ENCODE peak calls at places on chromosome 5, in six cellular contexts. D is NCI-H1092, P is anterior cingulate cortex, Y is RCC 7860, O is mesothelial cell of epicardium, I is HCT116. S is an unnamed sample.
A peak's percentile ranks its signal among the peaks of the same experiment; 100 is the strongest.

GRCh38 chr5:138632900-138633489 is 57.8 kb upstream of the HSPA9 start:
- DNase-seq in D (no peak), P (peak; percentile 66), Y (peak; percentile 11), O (no peak), I (peak; percentile 94), S (no peak)

GRCh38 chr5:40477856-40478546 is 201.7 kb upstream of the PTGER4 start:
- DNase-seq in D (no peak), P (no peak), Y (peak; percentile 78), O (no peak), I (no peak), S (no peak)

GRCh38 chr5:76664065-76664464 is 40.9 kb upstream of the F2RL2 start:
- DNase-seq in D (no peak), P (no peak), Y (no peak), O (no peak), I (no peak), S (no peak)

GRCh38 chr5:37208883-37209808 is 40.0 kb downstream of the CPLANE1 start:
- DNase-seq in D (no peak), P (no peak), Y (no peak), O (no peak), I (no peak), S (no peak)

GRCh38 chr5:54841481-54841880 is 143.9 kb downstream of the ESM1 start:
- DNase-seq in D (no peak), P (no peak), Y (no peak), O (no peak), I (no peak), S (no peak)

GRCh38 chr5:1414311-1415058 is 30.8 kb downstream of the SLC6A3 start:
- DNase-seq in D (no peak), P (no peak), Y (no peak), O (no peak), I (no peak), S (no peak)

GRCh38 chr5:133423618-133424282 is 188.6 kb downstream of the FSTL4 start:
- DNase-seq in D (no peak), P (no peak), Y (peak; percentile 21), O (peak; percentile 86), I (peak; percentile 16), S (no peak)

GRCh38 chr5:58399951-58400350 is 59.9 kb downstream of the PLK2 start:
- DNase-seq in D (no peak), P (no peak), Y (no peak), O (no peak), I (no peak), S (no peak)